ENCODE peak calls at places on chromosomes 1 and 21, in ten cellular contexts. P is transverse colon, A is endodermal cell, F is tibial artery, K is AG04450, L is Caco-2, I is cardiac muscle cell, C is psoas muscle, V is lung, H is HL-60. W is an unnamed sample.

GRCh38 chr1:32047701-32048100 is 25.0 kb upstream of the TMEM39B start:
- DNase-seq in P (no peak), A (no peak), F (no peak), K (peak), L (no peak), I (no peak), C (no peak), V (no peak), H (no peak), W (peak)

GRCh38 chr1:85313888-85314696 is 37.7 kb upstream of the BCL10 start:
- DNase-seq in P (no peak), A (no peak), F (peak), K (peak), L (no peak), I (no peak), C (no peak), V (no peak), H (no peak), W (peak)

GRCh38 chr1:44696789-44697188 is 22.3 kb downstream of the ARMH1 start:
- DNase-seq in P (no peak), A (no peak), F (no peak), K (no peak), L (no peak), I (no peak), C (no peak), V (no peak), H (peak), W (no peak)

GRCh38 chr1:207740224-207740623 is 11.6 kb upstream of the CD46 start:
- DNase-seq in P (no peak), A (no peak), F (no peak), K (no peak), L (no peak), I (no peak), C (no peak), V (no peak), H (no peak), W (no peak)

GRCh38 chr1:206770531-206771352 is at the start of gene IL19:
- DNase-seq in P (peak), A (peak), F (no peak), K (no peak), L (no peak), I (no peak), C (no peak), V (no peak), H (peak), W (peak)

GRCh38 chr21:44571844-44572782 is 1.4 kb upstream of the KRTAP10-4 start:
- DNase-seq in P (no peak), A (no peak), F (no peak), K (no peak), L (no peak), I (no peak), C (no peak), V (peak), H (no peak), W (no peak)

GRCh38 chr21:44083631-44084291 is 23.4 kb upstream of the PWP2 start:
- DNase-seq in P (no peak), A (no peak), F (no peak), K (no peak), L (no peak), I (no peak), C (no peak), V (no peak), H (no peak), W (no peak)

GRCh38 chr1:41645062-41645461 is 160.6 kb upstream of the EDN2 start:
- DNase-seq in P (peak), A (peak), F (no peak), K (no peak), L (no peak), I (no peak), C (no peak), V (no peak), H (no peak), W (no peak)

GRCh38 chr1:55981015-55981635 is 598.2 kb downstream of the PLPP3 start:
- DNase-seq in P (no peak), A (no peak), F (no peak), K (no peak), L (no peak), I (no peak), C (no peak), V (no peak), H (no peak), W (peak)

GRCh38 chr1:31788825-31789256 is 24.7 kb upstream of the ADGRB2 start:
- DNase-seq in P (no peak), A (no peak), F (no peak), K (peak), L (no peak), I (no peak), C (no peak), V (no peak), H (peak), W (peak)

GRCh38 chr1:233183226-233184020 is 112.1 kb downstream of the PCNX2 start:
- DNase-seq in P (no peak), A (peak), F (no peak), K (no peak), L (no peak), I (no peak), C (no peak), V (no peak), H (no peak), W (peak)

GRCh38 chr1:169899519-169900217 is 6.0 kb upstream of the SCYL3 start:
- DNase-seq in P (no peak), A (peak), F (no peak), K (no peak), L (no peak), I (no peak), C (no peak), V (no peak), H (no peak), W (no peak)

GRCh38 chr1:24080131-24080530 is 31.8 kb downstream of the MYOM3 start:
- DNase-seq in P (no peak), A (no peak), F (no peak), K (no peak), L (no peak), I (no peak), C (peak), V (no peak), H (no peak), W (no peak)

GRCh38 chr1:1914842-1915692 is at the start of gene CALML6:
- DNase-seq in P (peak), A (peak), F (no peak), K (no peak), L (no peak), I (peak), C (peak), V (no peak), H (no peak), W (no peak)

GRCh38 chr21:45522381-45522780 is 19.9 kb downstream of the SLC19A1 start:
- DNase-seq in P (peak), A (no peak), F (no peak), K (no peak), L (no peak), I (no peak), C (no peak), V (no peak), H (no peak), W (no peak)

GRCh38 chr1:43619996-43620920 is 29.7 kb upstream of the KDM4A start:
- DNase-seq in P (no peak), A (no peak), F (no peak), K (no peak), L (no peak), I (no peak), C (no peak), V (no peak), H (no peak), W (no peak)

GRCh38 chr21:35072960-35073359 is 23.9 kb upstream of the RUNX1 start:
- DNase-seq in P (no peak), A (no peak), F (no peak), K (peak), L (no peak), I (no peak), C (peak), V (no peak), H (no peak), W (no peak)

GRCh38 chr1:6001992-6002576 is 9.9 kb upstream of the NPHP4 start:
- DNase-seq in P (no peak), A (no peak), F (peak), K (no peak), L (no peak), I (no peak), C (peak), V (no peak), H (no peak), W (no peak)

GRCh38 chr1:115299266-115299665 is 38.8 kb downstream of the NGF start:
- DNase-seq in P (no peak), A (no peak), F (no peak), K (no peak), L (no peak), I (no peak), C (no peak), V (no peak), H (no peak), W (no peak)

GRCh38 chr1:81679972-81680371 is 120.8 kb upstream of the ADGRL2 start:
- DNase-seq in P (no peak), A (peak), F (no peak), K (no peak), L (peak), I (peak), C (no peak), V (no peak), H (no peak), W (peak)

GRCh38 chr1:153526132-153526543 is 9.7 kb downstream of the S100A6 start:
- DNase-seq in P (no peak), A (peak), F (peak), K (no peak), L (peak), I (no peak), C (no peak), V (no peak), H (no peak), W (no peak)

GRCh38 chr1:41361495-41362356 is 492 bp downstream of the FOXO6 start:
- DNase-seq in P (no peak), A (peak), F (peak), K (no peak), L (no peak), I (peak), C (peak), V (no peak), H (peak), W (no peak)

DNA sequence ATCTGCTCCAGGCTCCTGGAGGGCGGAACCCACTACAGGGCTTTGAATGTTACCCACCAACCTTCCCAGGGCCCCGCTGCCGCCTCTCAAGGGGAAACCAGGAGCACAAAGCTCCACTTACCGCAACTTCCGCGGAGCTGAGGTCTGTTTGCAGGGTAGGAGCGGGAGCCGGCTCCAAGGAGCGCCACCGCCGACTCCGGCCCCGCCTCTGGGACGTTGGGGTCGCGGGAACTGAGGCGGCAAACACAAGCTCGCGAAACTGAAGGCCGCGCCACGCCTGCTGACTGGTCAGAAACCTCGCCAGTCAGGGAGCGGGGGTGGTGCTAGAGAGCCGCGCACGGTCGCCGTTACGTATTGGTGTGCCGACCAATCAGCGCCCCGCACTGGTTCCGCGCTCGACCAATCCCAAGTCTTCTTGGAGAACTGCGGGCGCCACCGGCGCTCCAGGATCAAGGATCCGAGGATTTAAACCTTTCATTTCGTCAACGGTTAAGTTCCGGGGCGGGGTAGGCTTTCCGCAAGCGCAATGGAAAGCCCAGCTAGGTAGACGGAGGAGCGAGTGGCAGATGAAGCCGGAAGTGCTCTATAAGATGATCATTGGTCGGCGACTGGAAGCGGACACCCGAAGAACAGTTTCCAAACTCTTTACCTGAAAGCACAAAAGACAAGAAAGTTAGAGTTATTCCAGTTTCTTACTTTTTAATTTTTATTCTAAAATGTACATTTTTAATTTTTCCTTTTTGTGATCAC is at the start of gene STIL:
- DNase-seq in P (peak), A (peak), F (peak), K (peak), L (peak), I (peak), C (peak), V (peak), H (peak), W (peak)
- TF ChIP-seq CTCF in P (no peak), A (no peak), F (no peak), K (no peak), L (no peak), I (no peak), C (no peak), V (no peak), H (no peak), W (no peak)

GRCh38 chr1:37596182-37596667 is 488 bp upstream of the GNL2 start:
- DNase-seq in P (no peak), A (no peak), F (no peak), K (no peak), L (no peak), I (no peak), C (no peak), V (no peak), H (no peak), W (no peak)
- H3K4me3 ChIP-seq in P (peak), A (peak), F (peak), K (peak), L (peak), I (peak), C (peak), V (no peak), H (peak), W (peak)

GRCh38 chr1:240190881-240191385 is 99.2 kb downstream of the FMN2 start:
- DNase-seq in P (peak), A (no peak), F (no peak), K (peak), L (no peak), I (peak), C (no peak), V (no peak), H (no peak), W (peak)
- TF ChIP-seq CTCF in P (peak), A (peak), F (no peak), K (peak), L (peak), I (peak), C (peak), V (no peak), H (no peak), W (peak)

DNA sequence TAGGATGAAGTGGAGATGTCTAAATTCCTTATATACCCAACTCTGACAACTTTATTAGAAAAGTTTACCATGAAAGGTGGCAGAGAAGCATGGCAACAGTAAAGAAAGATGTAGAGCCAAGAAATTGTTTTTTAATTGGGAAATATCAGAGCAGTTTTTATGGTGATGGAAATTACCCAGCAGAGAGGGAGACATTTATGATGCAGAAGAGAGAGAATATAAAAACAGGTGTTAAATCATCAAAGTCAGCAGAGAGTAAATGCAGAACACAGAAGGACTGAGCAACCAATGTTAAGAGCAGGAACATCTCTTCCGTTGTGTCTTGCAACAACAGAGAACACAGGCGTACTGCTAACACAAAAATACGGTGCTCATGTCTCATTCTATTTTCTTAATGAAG is 28.2 kb downstream of the WARS2 start:
- DNase-seq in P (no peak), A (no peak), F (no peak), K (no peak), L (no peak), I (no peak), C (no peak), V (no peak), H (no peak), W (no peak)
- H3K4me3 ChIP-seq in P (no peak), A (no peak), F (no peak), K (no peak), L (no peak), I (no peak), C (no peak), V (no peak), H (no peak), W (no peak)

GRCh38 chr1:171084091-171084490 is 6.6 kb upstream of the FMO3 start:
- DNase-seq in P (no peak), A (no peak), F (no peak), K (no peak), L (no peak), I (peak), C (no peak), V (no peak), H (no peak), W (no peak)

GRCh38 chr1:171084879-171085278 is 5.8 kb upstream of the FMO3 start:
- DNase-seq in P (no peak), A (no peak), F (no peak), K (no peak), L (no peak), I (no peak), C (no peak), V (no peak), H (no peak), W (no peak)

GRCh38 chr1:171083222-171083621 is 7.5 kb upstream of the FMO3 start:
- DNase-seq in P (no peak), A (no peak), F (no peak), K (no peak), L (no peak), I (no peak), C (no peak), V (no peak), H (no peak), W (no peak)

GRCh38 chr1:171081994-171082295 is 8.8 kb upstream of the FMO3 start:
- DNase-seq in P (no peak), A (no peak), F (no peak), K (no peak), L (no peak), I (no peak), C (no peak), V (no peak), H (no peak), W (no peak)

DNA sequence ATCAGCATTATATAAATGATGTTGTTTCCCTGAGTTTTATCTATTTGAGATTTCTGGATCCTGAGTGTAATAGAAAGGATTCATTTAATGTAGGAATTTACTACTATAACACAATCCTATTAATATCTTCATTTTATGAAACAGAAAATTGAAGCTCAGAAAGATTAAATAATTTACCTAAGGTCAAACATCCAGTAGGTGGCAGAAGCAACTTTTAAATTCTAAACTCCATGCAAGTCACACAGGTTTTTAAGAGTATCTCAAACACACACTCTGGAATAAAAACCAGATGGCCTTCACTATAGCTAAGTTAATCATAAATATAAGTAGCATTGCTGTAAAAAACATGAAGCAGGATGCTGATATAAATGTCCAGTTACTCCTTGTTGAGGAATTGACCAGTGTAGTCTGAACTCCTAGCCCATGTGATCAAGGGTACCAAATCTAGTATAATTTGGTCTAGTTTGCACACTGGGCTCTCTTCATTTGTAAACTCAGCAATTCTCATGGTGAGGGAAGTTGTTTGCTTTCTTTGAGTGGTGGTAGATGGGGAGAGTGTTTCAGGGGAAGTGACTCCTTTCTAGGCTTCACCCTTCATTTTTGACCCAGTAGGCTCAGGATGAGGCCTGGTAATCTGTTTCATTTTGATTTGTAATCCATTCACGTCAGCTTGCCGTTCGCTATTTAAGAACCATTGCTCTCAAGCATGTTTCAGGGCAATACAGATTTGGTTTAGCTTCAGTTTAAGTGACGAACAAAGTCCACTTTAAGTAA is 9.3 kb upstream of the FMO3 start:
- DNase-seq in P (no peak), A (no peak), F (no peak), K (peak), L (no peak), I (peak), C (no peak), V (no peak), H (no peak), W (peak)
- TF ChIP-seq CTCF in P (peak), A (peak), F (peak), K (peak), L (peak), I (peak), C (peak), V (no peak), H (no peak), W (peak)